ENCODE peak calls at places on chromosome 18, in seven cellular contexts. E is right lobe of liver, T is spleen, G is gastrocnemius medialis, M is Peyer's patch, S is adrenal gland, X is esophagus muscularis mucosa. V is an unnamed sample.

GRCh38 chr18:23143871-23144270 is 8.6 kb downstream of the CABLES1 start:
- DNase-seq in E (no peak), T (no peak), G (no peak), M (no peak), S (no peak), X (no peak), V (no peak)

GRCh38 chr18:36348331-36348730 is 50.8 kb downstream of the FHOD3 start:
- DNase-seq in E (no peak), T (no peak), G (no peak), M (no peak), S (no peak), X (peak), V (no peak)

GRCh38 chr18:3368193-3368592 is 81.8 kb upstream of the TGIF1 start:
- DNase-seq in E (no peak), T (no peak), G (no peak), M (no peak), S (peak), X (no peak), V (no peak)

GRCh38 chr18:73986711-73987110 is 160.9 kb downstream of the FBXO15 start:
- DNase-seq in E (no peak), T (no peak), G (no peak), M (no peak), S (no peak), X (no peak), V (no peak)

GRCh38 chr18:47758000-47758399 is 172.5 kb downstream of the SMAD2 start:
- DNase-seq in E (no peak), T (no peak), G (no peak), M (no peak), S (no peak), X (no peak), V (no peak)

GRCh38 chr18:13510594-13510993 is 215.8 kb downstream of the FAM210A start:
- DNase-seq in E (no peak), T (no peak), G (no peak), M (no peak), S (no peak), X (no peak), V (no peak)

GRCh38 chr18:59719533-59720325 is 22.5 kb upstream of the CCBE1 start:
- DNase-seq in E (no peak), T (no peak), G (no peak), M (no peak), S (no peak), X (no peak), V (peak)

GRCh38 chr18:68314403-68314802 is 400.5 kb downstream of the TMX3 start:
- DNase-seq in E (no peak), T (no peak), G (no peak), M (no peak), S (no peak), X (no peak), V (no peak)

GRCh38 chr18:68215931-68216330 is 499.0 kb downstream of the TMX3 start:
- DNase-seq in E (no peak), T (no peak), G (no peak), M (no peak), S (no peak), X (no peak), V (no peak)

GRCh38 chr18:38450876-38451275 is 885.3 kb upstream of the CELF4 start:
- DNase-seq in E (no peak), T (no peak), G (no peak), M (no peak), S (no peak), X (no peak), V (no peak)

GRCh38 chr18:22932885-22933205 is 283 bp upstream of the RBBP8 start:
- DNase-seq in E (no peak), T (no peak), G (no peak), M (no peak), S (no peak), X (no peak), V (no peak)

GRCh38 chr18:73943763-73944162 is 203.9 kb downstream of the FBXO15 start:
- DNase-seq in E (no peak), T (no peak), G (no peak), M (no peak), S (no peak), X (peak), V (no peak)

GRCh38 chr18:54671291-54671881 is 80.3 kb downstream of the DYNAP start:
- DNase-seq in E (no peak), T (no peak), G (no peak), M (no peak), S (no peak), X (no peak), V (no peak)

GRCh38 chr18:35778850-35779634 is 193.4 kb upstream of the RMP24 start:
- DNase-seq in E (no peak), T (no peak), G (no peak), M (no peak), S (no peak), X (no peak), V (no peak)

GRCh38 chr18:32289480-32290075 is 99.7 kb downstream of the MEP1B start:
- DNase-seq in E (no peak), T (no peak), G (no peak), M (no peak), S (peak), X (no peak), V (peak)

GRCh38 chr18:13386891-13387801 is 168.6 kb downstream of the LDLRAD4 start:
- DNase-seq in E (no peak), T (no peak), G (no peak), M (no peak), S (no peak), X (no peak), V (no peak)

GRCh38 chr18:48031011-48031480 is 100.6 kb upstream of the SMAD2 start:
- DNase-seq in E (peak), T (peak), G (peak), M (no peak), S (peak), X (no peak), V (peak)

GRCh38 chr18:79506191-79507075 is 110.7 kb downstream of the NFATC1 start:
- DNase-seq in E (peak), T (peak), G (no peak), M (peak), S (peak), X (no peak), V (no peak)

GRCh38 chr18:2846638-2847340 is at the start of gene EMILIN2:
- DNase-seq in E (peak), T (peak), G (peak), M (peak), S (peak), X (peak), V (peak)

GRCh38 chr18:79518683-79519128 is 123.0 kb downstream of the NFATC1 start:
- DNase-seq in E (no peak), T (peak), G (no peak), M (peak), S (no peak), X (no peak), V (peak)

GRCh38 chr18:31648966-31649429 is 35.4 kb downstream of the B4GALT6 start:
- DNase-seq in E (no peak), T (no peak), G (no peak), M (no peak), S (peak), X (no peak), V (no peak)

GRCh38 chr18:74508821-74509225 is 12.7 kb downstream of the CNDP2 start:
- DNase-seq in E (no peak), T (peak), G (no peak), M (no peak), S (no peak), X (no peak), V (no peak)

GRCh38 chr18:47635416-47635815 is 295.0 kb downstream of the SMAD2 start:
- DNase-seq in E (no peak), T (no peak), G (no peak), M (no peak), S (no peak), X (peak), V (no peak)

GRCh38 chr18:80188643-80189010 is 58.7 kb downstream of the PARD6G start:
- DNase-seq in E (no peak), T (no peak), G (no peak), M (no peak), S (no peak), X (no peak), V (no peak)

GRCh38 chr18:37246779-37247340 is 318.7 kb downstream of the CELF4 start:
- DNase-seq in E (no peak), T (no peak), G (no peak), M (no peak), S (no peak), X (no peak), V (no peak)

GRCh38 chr18:73990241-73990640 is 157.4 kb downstream of the FBXO15 start:
- DNase-seq in E (no peak), T (no peak), G (no peak), M (no peak), S (no peak), X (peak), V (no peak)

GRCh38 chr18:58990720-58991119 is 126.0 kb downstream of the ZNF532 start:
- DNase-seq in E (no peak), T (no peak), G (peak), M (no peak), S (no peak), X (no peak), V (no peak)

GRCh38 chr18:59954746-59955145 is 55.0 kb downstream of the PMAIP1 start:
- DNase-seq in E (no peak), T (no peak), G (no peak), M (no peak), S (no peak), X (no peak), V (no peak)

GRCh38 chr18:58473071-58473470 is 155.8 kb downstream of the ALPK2 start:
- DNase-seq in E (no peak), T (no peak), G (no peak), M (no peak), S (no peak), X (no peak), V (no peak)

GRCh38 chr18:56148373-56148772 is 490.0 kb downstream of the TXNL1 start:
- DNase-seq in E (no peak), T (no peak), G (no peak), M (no peak), S (no peak), X (no peak), V (no peak)

GRCh38 chr18:62500966-62501591 is 21.7 kb upstream of the ZCCHC2 start:
- DNase-seq in E (no peak), T (no peak), G (no peak), M (no peak), S (no peak), X (no peak), V (no peak)

GRCh38 chr18:74530584-74530862 is 3.8 kb upstream of the CNDP1 start:
- DNase-seq in E (no peak), T (no peak), G (no peak), M (no peak), S (no peak), X (no peak), V (no peak)

GRCh38 chr18:23113576-23113975 is 21.7 kb upstream of the CABLES1 start:
- DNase-seq in E (no peak), T (peak), G (no peak), M (no peak), S (no peak), X (no peak), V (no peak)

DNA sequence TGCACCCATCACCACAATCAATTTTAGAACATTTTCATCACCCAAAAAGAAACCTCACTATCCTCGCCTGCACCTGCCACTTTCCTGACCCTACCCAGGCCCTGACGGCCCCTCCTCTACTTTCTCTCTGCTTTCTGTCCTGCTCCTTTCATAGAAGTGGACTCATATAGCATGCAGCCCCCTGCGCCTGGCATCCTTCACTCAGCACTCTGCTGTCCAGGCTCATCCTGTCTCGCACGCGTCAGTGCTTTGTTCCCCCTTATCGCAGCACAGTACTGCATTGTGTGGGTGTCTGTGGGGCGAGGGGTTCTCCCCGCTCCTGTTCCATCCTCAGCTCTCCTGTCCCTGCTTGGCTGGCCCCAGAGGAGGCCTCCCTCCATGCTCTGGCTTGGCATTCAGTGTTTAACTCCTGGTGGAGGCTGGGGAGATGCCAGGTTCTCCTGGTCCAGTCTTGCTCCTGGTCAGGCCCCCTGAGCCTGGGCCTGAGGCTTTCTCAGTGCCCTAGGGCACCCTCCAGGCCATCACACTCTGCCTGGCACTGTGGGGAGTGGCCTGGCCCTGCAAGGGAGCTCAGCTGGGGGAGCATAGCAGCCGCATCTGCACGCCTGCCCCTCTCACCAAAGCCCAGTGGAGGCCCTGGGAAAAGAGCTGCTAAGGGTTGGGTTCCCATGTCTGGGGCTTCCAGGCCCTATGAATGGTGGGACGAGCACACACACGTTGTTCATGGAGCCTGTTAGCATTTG is 6.6 kb upstream of the TUBB6 start:
- DNase-seq in E (no peak), T (peak), G (no peak), M (no peak), S (no peak), X (no peak), V (no peak)
- TF ChIP-seq POLR2A in E (no peak), T (no peak), G (no peak), M (no peak), S (no peak), X (no peak), V (no peak)

DNA sequence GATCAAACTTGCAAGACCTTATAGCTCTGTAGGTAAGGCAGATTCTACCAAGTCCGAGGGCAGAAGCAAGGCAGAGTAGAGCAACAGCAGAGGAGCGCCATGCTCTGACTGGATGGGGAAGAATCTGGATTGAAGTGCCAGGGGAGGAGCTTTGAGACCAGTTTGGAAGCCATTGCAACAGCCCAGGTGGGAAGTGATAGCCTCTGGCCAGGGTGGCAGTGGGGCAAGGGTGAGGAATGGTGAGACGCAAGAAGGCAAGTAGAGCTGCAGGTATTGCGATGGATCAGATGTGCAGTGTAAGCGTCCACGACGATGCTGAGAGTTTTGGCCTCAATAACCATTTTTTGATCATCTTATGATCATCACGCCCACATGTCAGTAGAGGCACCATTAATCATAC is 134.2 kb upstream of the APCDD1 start:
- DNase-seq in E (no peak), T (no peak), G (no peak), M (no peak), S (no peak), X (no peak), V (no peak)
- TF ChIP-seq CTCF in E (no peak), T (no peak), G (no peak), M (no peak), S (no peak), X (no peak), V (no peak)

GRCh38 chr18:61398961-61399632 is 65.9 kb downstream of the CDH20 start:
- DNase-seq in E (no peak), T (no peak), G (no peak), M (no peak), S (no peak), X (no peak), V (no peak)
- H3K27ac ChIP-seq in E (no peak), T (no peak), G (no peak), M (no peak), S (no peak), X (no peak), V (no peak)

GRCh38 chr18:9898792-9899549 is 13.2 kb downstream of the TXNDC2 start:
- DNase-seq in E (no peak), T (no peak), G (no peak), M (no peak), S (no peak), X (no peak), V (no peak)
- TF ChIP-seq POLR2A in E (no peak), T (no peak), G (no peak), M (no peak), S (no peak), X (no peak), V (no peak)

V was measured in body of pancreas.